ENCODE peak calls at places on chromosomes 12 and 14, in eight cellular contexts. W, R, G, A, C, S, J and D are unnamed samples.

GRCh38 chr12:95412826-95413311 is 61.1 kb upstream of the METAP2 start:
- DNase-seq in W (no peak), R (no peak), G (no peak), A (peak; percentile 92), C (no peak), S (peak; percentile 98), J (no peak), D (peak; percentile 60)

GRCh38 chr14:54881761-54882401 is 20.7 kb downstream of the GCH1 start:
- DNase-seq in W (peak; percentile 45), R (no peak), G (no peak), A (peak; percentile 59), C (no peak), S (peak; percentile 56), J (no peak), D (no peak)

GRCh38 chr12:87848248-87848868 is 180.8 kb downstream of the C12orf50 start:
- DNase-seq in W (peak; percentile 54), R (no peak), G (peak; percentile 66), A (peak; percentile 80), C (peak; percentile 21), S (peak; percentile 91), J (peak; percentile 52), D (peak; percentile 37)

GRCh38 chr14:77303417-77304156 is 17.1 kb downstream of the POMT2 start:
- DNase-seq in W (no peak), R (no peak), G (no peak), A (peak; percentile 98), C (peak; percentile 92), S (peak; percentile 86), J (no peak), D (peak; percentile 89)

GRCh38 chr12:114995891-114996290 is 311.9 kb upstream of the TBX3 start:
- DNase-seq in W (no peak), R (no peak), G (no peak), A (peak; percentile 88), C (no peak), S (no peak), J (no peak), D (no peak)

GRCh38 chr14:70995671-70996070 is 88.4 kb downstream of the PCNX1 start:
- DNase-seq in W (no peak), R (no peak), G (no peak), A (peak; percentile 25), C (peak; percentile 10), S (no peak), J (peak; percentile 77), D (no peak)

GRCh38 chr14:95500772-95501401 is 15.6 kb downstream of the SYNE3 start:
- DNase-seq in W (no peak), R (no peak), G (no peak), A (peak; percentile 89), C (no peak), S (peak; percentile 87), J (no peak), D (no peak)

GRCh38 chr12:62642509-62642908 is 175.9 kb downstream of the MON2 start:
- DNase-seq in W (no peak), R (no peak), G (no peak), A (no peak), C (no peak), S (no peak), J (no peak), D (no peak)

GRCh38 chr12:116143883-116144266 is 133.6 kb downstream of the MED13L start:
- DNase-seq in W (no peak), R (no peak), G (peak; percentile 44), A (peak; percentile 73), C (no peak), S (peak; percentile 65), J (no peak), D (peak; percentile 81)

GRCh38 chr12:127926004-127926403 is 341.0 kb upstream of the TMEM132C start:
- DNase-seq in W (no peak), R (peak; percentile 52), G (peak; percentile 73), A (peak; percentile 1), C (no peak), S (peak; percentile 72), J (peak; percentile 4), D (no peak)
- TF ChIP-seq CTCF in W (peak; percentile 38), R (peak; percentile 73), G (peak; percentile 71), A (no peak), C (no peak), S (peak; percentile 83), J (peak; percentile 7), D (peak; percentile 77)

DNA sequence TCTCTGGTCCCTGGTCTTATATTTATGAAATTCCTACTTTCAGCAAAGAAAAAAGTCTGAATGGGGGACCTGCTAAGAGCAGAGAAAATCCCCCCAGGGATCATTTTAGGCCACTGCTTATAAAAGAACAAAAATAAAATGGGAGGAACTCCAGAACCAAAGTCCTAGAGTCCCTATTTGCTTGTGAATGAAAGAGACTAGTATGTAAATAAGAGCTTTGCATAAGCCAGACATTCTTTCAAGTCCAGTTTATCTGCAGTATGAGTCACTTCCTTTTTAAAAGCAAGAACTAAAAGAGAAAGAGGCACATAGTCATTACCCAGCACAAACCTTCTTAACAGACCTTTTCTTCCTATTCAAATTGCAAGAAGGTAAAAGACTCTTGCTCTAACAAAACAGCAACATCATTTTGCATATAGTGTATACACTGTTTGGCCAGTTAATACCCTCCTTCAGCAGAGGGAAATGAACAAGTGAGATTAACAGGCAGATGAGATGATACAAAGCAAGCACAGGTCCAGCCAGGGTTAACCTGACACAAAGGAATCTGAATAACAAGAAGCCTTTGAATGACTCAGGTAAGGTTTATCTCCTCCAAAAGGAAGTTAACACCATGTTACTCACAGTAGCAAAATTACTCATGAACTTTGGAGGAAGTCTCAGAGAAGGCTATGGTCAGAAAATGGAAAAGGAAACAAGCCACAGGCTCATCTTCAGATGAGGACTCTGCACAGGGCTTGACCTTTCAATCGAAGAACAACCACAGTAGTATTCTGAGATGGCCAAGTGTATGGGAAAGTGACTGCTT is 87.3 kb downstream of the PHLDA1 start:
- DNase-seq in W (peak; percentile 41), R (no peak), G (no peak), A (peak; percentile 94), C (peak; percentile 51), S (peak; percentile 90), J (peak; percentile 53), D (peak; percentile 79)
- H3K4me3 ChIP-seq in W (peak overlapping the region; percentile 39), R (no peak overlapping the region), G (no peak overlapping the region), A (no peak overlapping the region), C (peak overlapping the region; percentile 2), S (no peak overlapping the region), J (no peak overlapping the region), D (no peak overlapping the region)

GRCh38 chr12:13164859-13165577 is 31.5 kb upstream of the EMP1 start:
- DNase-seq in W (no peak), R (no peak), G (no peak), A (no peak), C (no peak), S (no peak), J (no peak), D (no peak)

GRCh38 chr12:13161172-13161571 is 35.4 kb upstream of the EMP1 start:
- DNase-seq in W (no peak), R (no peak), G (no peak), A (no peak), C (no peak), S (no peak), J (no peak), D (no peak)

GRCh38 chr12:13163868-13164267 is 32.7 kb upstream of the EMP1 start:
- DNase-seq in W (no peak), R (no peak), G (no peak), A (no peak), C (no peak), S (no peak), J (no peak), D (no peak)

GRCh38 chr12:13164271-13164670 is 32.3 kb upstream of the EMP1 start:
- DNase-seq in W (no peak), R (no peak), G (no peak), A (no peak), C (no peak), S (no peak), J (no peak), D (no peak)

GRCh38 chr12:13162904-13163303 is 33.6 kb upstream of the EMP1 start:
- DNase-seq in W (no peak), R (no peak), G (no peak), A (no peak), C (no peak), S (no peak), J (no peak), D (no peak)
- TF ChIP-seq CTCF in W (no peak), R (no peak), G (no peak), A (no peak), C (no peak), S (no peak), J (no peak), D (no peak)

GRCh38 chr12:109504068-109504467 is 26.6 kb downstream of the UBE3B start:
- DNase-seq in W (no peak), R (no peak), G (no peak), A (no peak), C (no peak), S (no peak), J (no peak), D (no peak)

GRCh38 chr12:109501299-109501698 is 23.9 kb downstream of the UBE3B start:
- DNase-seq in W (no peak), R (no peak), G (no peak), A (no peak), C (no peak), S (no peak), J (no peak), D (no peak)

GRCh38 chr12:109500406-109501185 is 23.2 kb downstream of the UBE3B start:
- DNase-seq in W (no peak), R (no peak), G (no peak), A (no peak), C (no peak), S (no peak), J (no peak), D (no peak)

GRCh38 chr12:109503611-109504010 is 26.2 kb downstream of the UBE3B start:
- DNase-seq in W (no peak), R (no peak), G (no peak), A (no peak), C (no peak), S (no peak), J (no peak), D (no peak)

DNA sequence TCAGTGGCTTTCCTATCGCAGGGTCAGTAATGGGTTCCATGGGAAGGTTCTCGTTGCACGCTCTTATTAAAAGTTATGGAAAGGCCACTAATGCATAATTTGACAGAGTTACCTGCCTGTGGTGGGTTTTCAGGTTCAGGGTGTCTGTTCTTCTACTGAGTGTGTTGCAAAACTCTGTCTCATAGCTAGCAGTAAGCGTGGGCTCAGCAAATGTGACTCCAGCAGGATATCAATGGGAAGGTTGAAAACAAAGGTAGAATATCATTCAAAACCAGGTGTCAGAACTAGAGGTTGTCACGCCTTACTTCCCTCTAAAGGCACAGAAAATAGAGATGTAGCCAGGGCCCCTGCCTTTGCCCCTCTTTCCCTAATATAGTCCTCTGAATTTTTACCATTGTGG is 24.9 kb downstream of the UBE3B start:
- DNase-seq in W (no peak), R (no peak), G (no peak), A (no peak), C (no peak), S (no peak), J (no peak), D (no peak)
- H3K4me3 ChIP-seq in W (no peak overlapping the region), R (no peak overlapping the region), G (no peak overlapping the region), A (no peak overlapping the region), C (no peak overlapping the region), S (no peak overlapping the region), J (no peak overlapping the region), D (no peak overlapping the region)

GRCh38 chr14:64040044-64040443 is 187.2 kb downstream of the SYNE2 start:
- DNase-seq in W (no peak), R (no peak), G (no peak), A (peak; percentile 53), C (no peak), S (peak; percentile 33), J (no peak), D (no peak)
- TF ChIP-seq CTCF in W (peak; percentile 29), R (peak; percentile 32), G (peak; percentile 8), A (peak; percentile 29), C (peak; percentile 32), S (peak; percentile 31), J (no peak), D (peak; percentile 30)